ENCODE peak calls at places on chromosome 6, in four cellular contexts. P is WTC11, J is HepG2, M is K562. B is an unnamed sample.

GRCh38 chr6:170135041-170135440 is 155.8 kb downstream of the DLL1 start:
- DNase-seq in P (no peak), J (no peak), M (no peak), B (no peak)

GRCh38 chr6:106163966-106164877 is 78.1 kb downstream of the PRDM1 start:
- DNase-seq in P (no peak), J (no peak), M (no peak), B (no peak)

GRCh38 chr6:149077208-149077607 is 240.3 kb upstream of the TAB2 start:
- DNase-seq in P (no peak), J (no peak), M (no peak), B (no peak)

GRCh38 chr6:134909701-134910595 is 40.0 kb downstream of the ALDH8A1 start:
- DNase-seq in P (no peak), J (no peak), M (no peak), B (no peak)

GRCh38 chr6:686528-686927 is 6.4 kb downstream of the EXOC2 start:
- DNase-seq in P (no peak), J (peak; percentile 42), M (peak; percentile 28), B (peak; percentile 62)

GRCh38 chr6:71446084-71446869 is 157.7 kb downstream of the OGFRL1 start:
- DNase-seq in P (no peak), J (no peak), M (no peak), B (no peak)

GRCh38 chr6:12355354-12355753 is 65.2 kb downstream of the EDN1 start:
- DNase-seq in P (no peak), J (no peak), M (no peak), B (no peak)

GRCh38 chr6:167669870-167670802 is 156.6 kb upstream of the AFDN start:
- DNase-seq in P (no peak), J (no peak), M (no peak), B (no peak)

GRCh38 chr6:138161434-138162103 is at the start of gene ARFGEF3:
- DNase-seq in P (peak; percentile 75), J (peak; percentile 25), M (peak; percentile 47), B (peak; percentile 76)

GRCh38 chr6:169495601-169496000 is 206.2 kb downstream of the WDR27 start:
- DNase-seq in P (no peak), J (no peak), M (no peak), B (no peak)

GRCh38 chr6:1463275-1463674 is 73.9 kb downstream of the FOXF2 start:
- DNase-seq in P (no peak), J (no peak), M (no peak), B (no peak)

GRCh38 chr6:52102330-52102932 is 15.0 kb upstream of the PKHD1 start:
- DNase-seq in P (no peak), J (no peak), M (no peak), B (no peak)

GRCh38 chr6:167819640-167820039 is 7.1 kb upstream of the AFDN start:
- DNase-seq in P (no peak), J (no peak), M (no peak), B (no peak)

GRCh38 chr6:160391419-160392116 is 43.4 kb downstream of the SLC22A3 start:
- DNase-seq in P (no peak), J (peak; percentile 73), M (no peak), B (no peak)

GRCh38 chr6:106727480-106728153 is 98.2 kb downstream of the QRSL1 start:
- DNase-seq in P (no peak), J (no peak), M (no peak), B (no peak)

GRCh38 chr6:44366781-44367180 is 20.7 kb upstream of the CDC5L start:
- DNase-seq in P (no peak), J (no peak), M (no peak), B (no peak)

GRCh38 chr6:141242957-141243356 is 889.8 kb upstream of the GJE1 start:
- DNase-seq in P (no peak), J (no peak), M (no peak), B (no peak)

GRCh38 chr6:8113260-8113659 is 10.9 kb upstream of the EEF1E1 start:
- DNase-seq in P (no peak), J (no peak), M (no peak), B (no peak)

GRCh38 chr6:9431945-9432344 is 982.9 kb downstream of the TFAP2A start:
- DNase-seq in P (no peak), J (no peak), M (no peak), B (no peak)

GRCh38 chr6:82614518-82614917 is 250.9 kb downstream of the TPBG start:
- DNase-seq in P (no peak), J (no peak), M (no peak), B (no peak)

GRCh38 chr6:143498428-143498827 is 13.1 kb downstream of the FUCA2 start:
- DNase-seq in P (no peak), J (no peak), M (no peak), B (no peak)

GRCh38 chr6:11538049-11538798 is 675 bp downstream of the TMEM170B start:
- DNase-seq in P (peak; percentile 36), J (no peak), M (peak; percentile 30), B (peak; percentile 36)

GRCh38 chr6:145968051-145968450 is 3.9 kb upstream of the SHPRH start:
- DNase-seq in P (no peak), J (no peak), M (no peak), B (no peak)

GRCh38 chr6:36766649-36766945 is 69.0 kb downstream of the RAB44 start:
- DNase-seq in P (no peak), J (no peak), M (no peak), B (no peak)

GRCh38 chr6:166520905-166521834 is 65.3 kb downstream of the RAMACL start:
- DNase-seq in P (no peak), J (no peak), M (no peak), B (no peak)

GRCh38 chr6:151618717-151619116 is 124.9 kb downstream of the CCDC170 start:
- DNase-seq in P (no peak), J (no peak), M (no peak), B (no peak)

GRCh38 chr6:141925001-141925400 is 207.7 kb upstream of the GJE1 start:
- DNase-seq in P (no peak), J (no peak), M (no peak), B (no peak)

GRCh38 chr6:66336171-66336570 is 629.1 kb upstream of the EYS start:
- DNase-seq in P (no peak), J (no peak), M (no peak), B (no peak)

GRCh38 chr6:87705070-87705691 is 3.1 kb upstream of the AKIRIN2 start:
- DNase-seq in P (no peak), J (peak; percentile 76), M (no peak), B (no peak)

GRCh38 chr6:45500924-45501816 is 123.4 kb upstream of the SUPT3H start:
- DNase-seq in P (peak; percentile 30), J (peak; percentile 71), M (peak; percentile 68), B (peak; percentile 64)

GRCh38 chr6:16602035-16602434 is 159.2 kb downstream of the ATXN1 start:
- DNase-seq in P (no peak), J (no peak), M (no peak), B (no peak)

DNA sequence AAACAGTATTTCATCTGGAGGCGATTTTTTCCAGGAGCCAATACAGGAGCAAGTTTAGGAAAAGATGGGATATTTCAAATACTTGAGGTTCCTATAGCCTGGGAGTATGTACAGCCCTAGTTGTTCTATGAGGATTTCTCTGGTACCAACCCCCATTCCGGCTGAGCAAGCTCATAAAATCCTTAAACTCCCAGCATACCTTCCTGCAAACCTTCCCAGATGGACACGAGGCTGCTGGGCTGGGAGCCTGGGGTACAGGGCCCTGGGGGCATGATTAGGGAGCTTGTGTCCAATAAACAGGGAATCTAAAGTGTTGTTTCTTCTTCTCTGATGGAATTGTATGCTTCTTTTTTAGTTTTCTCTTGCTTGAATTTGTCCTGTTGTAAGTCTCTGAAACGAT is 1.5 kb downstream of the PRRC2A start:
- DNase-seq in P (no peak), J (no peak), M (no peak), B (no peak)
- TF ChIP-seq ELF4 in P (no peak), J (no peak), M (no peak), B (no peak)

GRCh38 chr6:14267885-14268660 is 150.5 kb downstream of the CD83 start:
- DNase-seq in P (no peak), J (no peak), M (no peak), B (no peak)

GRCh38 chr6:14269434-14269833 is 151.9 kb downstream of the CD83 start:
- DNase-seq in P (no peak), J (no peak), M (no peak), B (no peak)

GRCh38 chr6:14263881-14264424 is 146.4 kb downstream of the CD83 start:
- DNase-seq in P (no peak), J (no peak), M (no peak), B (no peak)

GRCh38 chr6:14266266-14266665 is 148.7 kb downstream of the CD83 start:
- DNase-seq in P (no peak), J (no peak), M (no peak), B (no peak)

DNA sequence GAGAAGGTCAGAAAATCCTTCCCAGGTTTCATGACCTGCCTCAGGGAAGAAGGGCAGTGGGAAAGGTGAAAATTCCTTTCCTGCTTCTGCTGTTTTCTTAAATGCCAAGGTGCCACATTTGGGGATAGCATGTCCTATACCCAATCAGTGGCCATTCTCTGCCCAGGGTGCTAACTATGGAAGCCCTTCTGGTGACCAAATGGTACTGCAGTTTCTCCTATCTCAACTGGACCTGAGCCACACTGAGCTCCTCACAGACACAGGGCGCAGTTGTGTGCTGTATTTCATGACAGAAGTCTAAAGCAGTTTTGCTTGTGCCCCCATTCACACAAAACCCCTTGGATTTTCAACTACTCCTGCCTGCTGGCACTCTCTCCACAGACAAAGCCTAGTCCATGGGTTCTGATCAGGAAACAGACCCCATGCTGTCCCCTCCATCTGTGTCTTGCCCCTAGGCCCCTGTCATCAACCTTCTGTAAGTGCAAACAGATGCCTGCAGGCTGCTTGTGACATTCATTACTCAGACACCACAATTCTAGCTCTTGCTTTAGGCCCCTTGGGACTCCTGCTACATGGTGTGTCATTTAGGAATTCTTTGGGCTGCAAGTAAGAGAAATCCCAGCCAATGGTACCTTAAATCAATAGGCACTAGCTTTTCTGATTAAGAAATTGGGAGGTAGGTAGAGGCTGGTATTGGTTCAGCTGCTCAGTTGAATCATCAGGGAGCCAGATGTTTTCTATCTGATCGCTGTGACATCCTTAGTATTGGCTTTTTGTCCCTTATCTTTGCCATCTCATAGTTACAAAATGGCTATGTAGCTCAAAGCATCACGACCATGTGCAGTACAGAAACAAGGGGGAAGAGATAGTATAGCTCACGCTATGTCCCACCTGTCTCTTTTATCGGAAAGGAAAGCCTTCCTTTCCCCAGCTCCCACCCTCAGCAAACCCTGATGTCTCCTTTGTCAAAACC is 147.8 kb downstream of the CD83 start:
- DNase-seq in P (no peak), J (no peak), M (no peak), B (no peak)
- TF ChIP-seq ELF4 in P (no peak), J (no peak), M (no peak), B (no peak)

GRCh38 chr6:37917568-37917967 is 98.0 kb downstream of the ZFAND3 start:
- DNase-seq in P (no peak), J (no peak), M (no peak), B (no peak)

GRCh38 chr6:37922563-37922962 is 103.0 kb downstream of the ZFAND3 start:
- DNase-seq in P (no peak), J (no peak), M (no peak), B (no peak)

GRCh38 chr6:37923514-37923913 is 104.0 kb downstream of the ZFAND3 start:
- DNase-seq in P (no peak), J (no peak), M (no peak), B (no peak)

GRCh38 chr6:37919417-37920157 is 100.1 kb downstream of the ZFAND3 start:
- DNase-seq in P (no peak), J (no peak), M (no peak), B (no peak)

GRCh38 chr6:37920667-37921066 is 101.1 kb downstream of the ZFAND3 start:
- DNase-seq in P (no peak), J (peak; percentile 90), M (no peak), B (no peak)
- TF ChIP-seq ELF4 in P (no peak), J (no peak), M (no peak), B (no peak)

GRCh38 chr6:116370717-116371383 is at the start of gene DSE:
- DNase-seq in P (peak; percentile 89), J (no peak), M (peak; percentile 52), B (peak; percentile 76)
- TF ChIP-seq ELF4 in P (no peak), J (no peak), M (no peak), B (no peak)

GRCh38 chr6:158760618-158761250 is 58.4 kb downstream of the EZR start:
- DNase-seq in P (no peak), J (no peak), M (no peak), B (no peak)
- TF ChIP-seq ELF4 in P (no peak), J (no peak), M (no peak), B (no peak)